ENCODE peak calls at places on chromosomes 2 and 18, in six cellular contexts. U is GM23338, W is OCI-LY7, B is HCT116, I is neural progenitor cell, L is hepatocyte. V is an unnamed sample.

GRCh38 chr2:47664817-47665216 is 118.1 kb upstream of the MSH6 start:
- DNase-seq in I (no peak), U (peak; percentile 62), W (peak; percentile 62), L (no peak), B (no peak), V (no peak)

GRCh38 chr18:22694954-22695353 is 238.2 kb upstream of the RBBP8 start:
- DNase-seq in W (no peak), B (peak; percentile 63), L (peak; percentile 90), I (no peak), U (peak; percentile 10), V (no peak)

GRCh38 chr2:11411768-11412448 is 54.1 kb downstream of the E2F6 start:
- DNase-seq in U (peak; percentile 88), W (peak; percentile 39), B (no peak), I (peak; percentile 75), L (peak; percentile 64), V (peak; percentile 29)

GRCh38 chr2:118249970-118250369 is 161.7 kb downstream of the INSIG2 start:
- DNase-seq in I (no peak), B (no peak), L (no peak), W (no peak), U (no peak), V (no peak)

GRCh38 chr2:228699400-228699799 is 517.9 kb upstream of the SPHKAP start:
- DNase-seq in L (no peak), I (no peak), B (no peak), W (no peak), U (no peak), V (no peak)

GRCh38 chr2:231568098-231568784 is 24.4 kb upstream of the TEX44 start:
- DNase-seq in U (peak; percentile 17), L (no peak), W (no peak), B (no peak), I (no peak), V (no peak)

GRCh38 chr2:239832995-239833727 is 192.0 kb downstream of the NDUFA10 start:
- DNase-seq in W (no peak), I (no peak), U (no peak), L (no peak), B (no peak), V (no peak)

GRCh38 chr2:182715896-182716664 is at the start of gene DNAJC10:
- DNase-seq in U (peak; percentile 93), L (peak; percentile 94), B (peak; percentile 46), W (peak; percentile 85), I (peak; percentile 95), V (peak; percentile 85)

GRCh38 chr2:131646669-131647297 is 119.1 kb downstream of the CCDC74A start:
- DNase-seq in W (no peak), U (no peak), I (no peak), B (no peak), L (no peak), V (no peak)

GRCh38 chr2:143551946-143552655 is 422.9 kb downstream of the ARHGAP15 start:
- DNase-seq in I (no peak), B (no peak), W (no peak), L (no peak), U (no peak), V (no peak)

GRCh38 chr18:57776767-57777166 is 26.3 kb downstream of the ATP8B1 start:
- DNase-seq in W (no peak), U (no peak), L (no peak), B (no peak), I (no peak), V (no peak)

GRCh38 chr2:220646424-220646823 is 925.7 kb downstream of the EPHA4 start:
- DNase-seq in I (no peak), L (no peak), W (no peak), U (no peak), B (no peak), V (peak; percentile 62)

GRCh38 chr18:35122586-35123224 is 81.5 kb downstream of the MAPRE2 start:
- DNase-seq in B (no peak), U (peak; percentile 82), W (no peak), I (peak; percentile 66), L (peak; percentile 23), V (no peak)

GRCh38 chr2:142065156-142065555 is 65.7 kb downstream of the LRP1B start:
- DNase-seq in L (no peak), U (no peak), W (no peak), I (no peak), B (no peak), V (no peak)

GRCh38 chr2:239258248-239258647 is 142.6 kb downstream of the HDAC4 start:
- DNase-seq in B (no peak), W (no peak), L (no peak), U (no peak), I (no peak), V (no peak)

GRCh38 chr2:235200216-235200615 is 248.4 kb downstream of the SH3BP4 start:
- DNase-seq in B (no peak), I (no peak), L (no peak), U (no peak), W (no peak), V (no peak)

GRCh38 chr18:47331051-47331450 is 79.6 kb upstream of the SKOR2 start:
- DNase-seq in W (no peak), I (no peak), U (no peak), B (no peak), L (no peak), V (no peak)

GRCh38 chr18:10410472-10411300 is 43.7 kb upstream of the APCDD1 start:
- DNase-seq in L (no peak), B (no peak), I (peak; percentile 45), U (peak; percentile 8), W (no peak), V (no peak)

GRCh38 chr2:36366491-36367120 is 11.0 kb downstream of the CRIM1 start:
- DNase-seq in L (no peak), U (peak; percentile 55), W (no peak), I (no peak), B (no peak), V (peak; percentile 42)

GRCh38 chr2:65402339-65402738 is 30.1 kb downstream of the SPRED2 start:
- DNase-seq in W (no peak), L (no peak), B (no peak), I (no peak), U (no peak), V (no peak)

GRCh38 chr2:65407240-65407639 is 25.2 kb downstream of the SPRED2 start:
- DNase-seq in L (no peak), I (no peak), U (no peak), B (no peak), W (no peak), V (peak; percentile 49)

GRCh38 chr2:65402780-65403528 is 29.4 kb downstream of the SPRED2 start:
- DNase-seq in I (no peak), W (no peak), B (no peak), U (no peak), L (no peak), V (no peak)

GRCh38 chr2:65404988-65405697 is 27.3 kb downstream of the SPRED2 start:
- DNase-seq in L (no peak), U (no peak), W (no peak), B (no peak), I (no peak), V (no peak)

DNA sequence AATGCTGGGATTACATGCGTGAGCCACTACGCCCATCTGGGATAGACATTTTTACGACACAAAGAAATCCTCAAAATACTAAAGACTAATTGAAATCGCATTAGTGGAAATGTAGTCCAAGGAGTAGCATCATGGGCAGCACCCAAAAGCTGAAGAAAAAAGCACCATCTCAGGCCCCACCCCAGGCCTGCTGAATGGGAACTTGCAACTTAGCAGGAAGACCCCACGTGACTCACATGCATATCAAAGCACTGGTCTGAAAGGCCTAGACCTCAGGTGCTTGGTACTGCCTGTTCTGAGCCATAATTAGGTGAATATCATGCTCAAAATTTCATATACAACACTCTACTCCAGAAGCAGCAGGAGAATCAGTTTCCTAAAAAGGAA is 28.9 kb downstream of the SPRED2 start:
- DNase-seq in W (no peak), I (no peak), U (peak; percentile 40), L (no peak), B (no peak), V (no peak)
- H2AFZ ChIP-seq in W (no peak overlapping the region), I (no peak overlapping the region), U (no peak overlapping the region), L (no peak overlapping the region), B (no peak overlapping the region), V (no peak overlapping the region)

GRCh38 chr18:61398961-61399632 is 65.9 kb downstream of the CDH20 start:
- DNase-seq in W (no peak), I (no peak), U (no peak), L (no peak), B (no peak), V (no peak)

GRCh38 chr18:61402761-61403160 is 69.5 kb downstream of the CDH20 start:
- DNase-seq in U (no peak), L (no peak), I (no peak), B (no peak), W (no peak), V (no peak)

GRCh38 chr18:61400016-61400630 is 66.9 kb downstream of the CDH20 start:
- DNase-seq in I (no peak), B (no peak), W (no peak), U (no peak), L (no peak), V (no peak)

GRCh38 chr18:61397222-61397621 is 64.0 kb downstream of the CDH20 start:
- DNase-seq in U (no peak), B (no peak), I (no peak), W (no peak), L (no peak), V (no peak)

DNA sequence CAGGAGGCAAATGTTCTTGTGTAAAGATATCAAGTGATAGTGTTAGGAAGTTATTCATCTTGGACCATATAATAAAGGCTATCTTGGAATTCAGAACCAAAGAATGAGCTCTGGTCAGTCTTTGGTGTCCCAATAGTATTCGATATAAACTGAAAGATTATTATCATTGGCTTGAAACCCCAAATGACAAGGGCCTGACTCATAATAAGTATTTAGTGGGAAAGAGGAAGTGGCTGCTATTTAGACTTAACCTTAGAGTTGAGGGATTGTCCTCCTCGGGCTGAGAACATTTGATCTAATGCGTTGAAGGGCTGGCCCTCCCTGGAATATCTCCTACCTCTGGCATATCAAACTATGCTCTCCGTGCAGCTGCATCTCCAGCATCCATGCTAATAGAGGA is 67.5 kb downstream of the CDH20 start:
- DNase-seq in I (no peak), L (no peak), U (no peak), W (no peak), B (no peak), V (no peak)
- TF ChIP-seq EZH2phosphoT487 in I (no peak), L (no peak), U (no peak), W (no peak), B (no peak), V (no peak)

GRCh38 chr18:40088130-40088529 is 1866.9 kb upstream of the PIK3C3 start:
- DNase-seq in W (no peak), B (no peak), U (no peak), I (no peak), L (no peak), V (no peak)
- H2AFZ ChIP-seq in W (no peak overlapping the region), B (no peak overlapping the region), U (no peak overlapping the region), I (peak overlapping the region; percentile 54), L (no peak overlapping the region), V (no peak overlapping the region)

GRCh38 chr18:63949068-63949737 is at the start of gene HMSD:
- DNase-seq in B (peak; percentile 43), L (peak; percentile 72), U (peak; percentile 83), I (peak; percentile 84), W (no peak), V (peak; percentile 44)

GRCh38 chr18:63956755-63957154 is 7.7 kb downstream of the HMSD start:
- DNase-seq in W (no peak), I (no peak), U (no peak), B (no peak), L (no peak), V (no peak)

GRCh38 chr18:63953811-63954210 is 4.7 kb downstream of the HMSD start:
- DNase-seq in L (no peak), W (no peak), I (no peak), B (no peak), U (no peak), V (no peak)

GRCh38 chr18:63947051-63947790 is 1.9 kb upstream of the HMSD start:
- DNase-seq in B (no peak), W (no peak), L (no peak), U (no peak), I (no peak), V (no peak)

GRCh38 chr18:63951302-63951705 is 2.2 kb downstream of the HMSD start:
- DNase-seq in U (no peak), B (no peak), W (no peak), I (no peak), L (no peak), V (no peak)
- TF ChIP-seq EZH2phosphoT487 in U (no peak), B (no peak), W (no peak), I (no peak), L (no peak), V (no peak)